ENCODE peak calls at places on chromosome 21, in four cellular contexts. T, G, U and B are unnamed samples.

GRCh38 chr21:33019885-33020557 is 5.7 kb upstream of the OLIG2 start:
- DNase-seq in T (no peak), G (no peak), U (no peak), B (no peak)

GRCh38 chr21:45130324-45130774 is 56.0 kb downstream of the ADARB1 start:
- DNase-seq in G (peak), T (no peak), U (peak), B (peak)

GRCh38 chr21:44295646-44296045 is 4.2 kb upstream of the PFKL start:
- DNase-seq in T (no peak), G (no peak), U (no peak), B (no peak)

GRCh38 chr21:40051801-40052200 is 184.6 kb downstream of the PCP4 start:
- DNase-seq in G (no peak), U (no peak), T (no peak), B (no peak)

GRCh38 chr21:44931137-44931500 is 8.7 kb upstream of the SLX9 start:
- DNase-seq in T (peak), G (no peak), U (peak), B (no peak)

GRCh38 chr21:15560383-15561056 is 169.3 kb upstream of the USP25 start:
- DNase-seq in T (peak), U (no peak), G (peak), B (no peak)

GRCh38 chr21:31945576-31945975 is 72.8 kb downstream of the HUNK start:
- DNase-seq in G (peak), T (no peak), U (peak), B (no peak)

GRCh38 chr21:44840771-44841170 is 22.9 kb upstream of the SUMO3 start:
- DNase-seq in G (no peak), T (no peak), U (no peak), B (no peak)

GRCh38 chr21:35204850-35205564 is 155.9 kb upstream of the RUNX1 start:
- DNase-seq in U (peak), G (no peak), T (peak), B (no peak)